ENCODE peak calls at places on chromosomes 7 and 10, in six cellular contexts. A is RPMI7951; Y is AG08395; G is stimulated activated CD8-positive, alpha-beta memory T cell treated with anti-CD3 and anti-CD28 coated beads, Interleukin-7, amount 100 ng/mL, for 1 hour; B is activated naive CD8-positive, alpha-beta T cell treated with anti-CD3 and anti-CD28 coated beads, Interleukin-2, amount 50 U/mL, for 24 hours; P is endothelial cell. S is an unnamed sample.

GRCh38 chr7:105621617-105622016 is 40.3 kb upstream of the EFCAB10 start:
- DNase-seq in A (no peak), Y (peak), G (no peak), B (no peak), P (no peak), S (no peak)

GRCh38 chr7:100157334-100158228 is 942 bp downstream of the TRAPPC14 start:
- DNase-seq in A (peak), Y (peak), G (no peak), B (no peak), P (peak), S (no peak)

GRCh38 chr10:5985029-5985428 is 7.7 kb upstream of the IL15RA start:
- DNase-seq in A (no peak), Y (no peak), G (no peak), B (no peak), P (no peak), S (no peak)

GRCh38 chr10:69403519-69403918 is 13.2 kb downstream of the TACR2 start:
- DNase-seq in A (peak), Y (peak), G (no peak), B (no peak), P (no peak), S (no peak)

GRCh38 chr10:91149550-91149949 is 70.9 kb upstream of the PCGF5 start:
- DNase-seq in A (no peak), Y (no peak), G (no peak), B (no peak), P (no peak), S (no peak)

GRCh38 chr7:106206826-106207541 is 77.8 kb downstream of the NAMPT start:
- DNase-seq in A (no peak), Y (no peak), G (no peak), B (no peak), P (no peak), S (no peak)

GRCh38 chr7:2054927-2055326 is 177.8 kb downstream of the MAD1L1 start:
- DNase-seq in A (no peak), Y (no peak), G (no peak), B (no peak), P (no peak), S (no peak)

GRCh38 chr7:88669913-88670312 is 89.6 kb upstream of the ZNF804B start:
- DNase-seq in A (no peak), Y (no peak), G (no peak), B (no peak), P (no peak), S (no peak)

GRCh38 chr7:99090811-99091582 is 52.9 kb downstream of the SMURF1 start:
- DNase-seq in A (no peak), Y (peak), G (no peak), B (no peak), P (no peak), S (no peak)

GRCh38 chr7:133126422-133126821 is 44.5 kb upstream of the CHCHD3 start:
- DNase-seq in A (no peak), Y (no peak), G (no peak), B (no peak), P (no peak), S (no peak)

GRCh38 chr10:60662917-60663614 is 115.2 kb upstream of the CDK1 start:
- DNase-seq in A (peak), Y (no peak), G (no peak), B (no peak), P (no peak), S (no peak)

GRCh38 chr10:98908868-98909267 is 326.8 kb downstream of the HPSE2 start:
- DNase-seq in A (no peak), Y (no peak), G (no peak), B (no peak), P (no peak), S (no peak)

GRCh38 chr10:14131261-14131960 is 199.3 kb downstream of the FRMD4A start:
- DNase-seq in A (peak), Y (no peak), G (no peak), B (no peak), P (no peak), S (no peak)

GRCh38 chr10:69644658-69645295 is 14.7 kb downstream of the FAM241B start:
- DNase-seq in A (peak), Y (peak), G (no peak), B (peak), P (peak), S (peak)

GRCh38 chr10:96023168-96023567 is 20.2 kb upstream of the CCNJ start:
- DNase-seq in A (no peak), Y (no peak), G (no peak), B (no peak), P (no peak), S (no peak)

GRCh38 chr10:91511549-91512330 is 101.6 kb downstream of the HECTD2 start:
- DNase-seq in A (peak), Y (peak), G (no peak), B (no peak), P (no peak), S (no peak)

GRCh38 chr10:72309290-72310240 is 35.8 kb downstream of the DDIT4 start:
- DNase-seq in A (no peak), Y (peak), G (no peak), B (no peak), P (no peak), S (no peak)

GRCh38 chr7:39314869-39315268 is 251.3 kb upstream of the YAE1 start:
- DNase-seq in A (no peak), Y (no peak), G (no peak), B (no peak), P (no peak), S (no peak)

GRCh38 chr10:117419921-117420320 is 44.7 kb upstream of the PDZD8 start:
- DNase-seq in A (peak), Y (peak), G (no peak), B (no peak), P (no peak), S (no peak)

GRCh38 chr7:139844779-139845442 is 15.8 kb downstream of the TBXAS1 start:
- DNase-seq in A (no peak), Y (no peak), G (no peak), B (no peak), P (no peak), S (no peak)

GRCh38 chr7:149355390-149356048 is 93.5 kb downstream of the ZNF783 start:
- DNase-seq in A (peak), Y (no peak), G (no peak), B (no peak), P (no peak), S (peak)

GRCh38 chr10:94125856-94126255 is 132.1 kb downstream of the PLCE1 start:
- DNase-seq in A (peak), Y (peak), G (no peak), B (no peak), P (no peak), S (no peak)